ENCODE peak calls at places on chromosome 2, in nine cellular contexts. One of them, this sample, is unnamed.

GRCh38 chr2:24919977-24920812 is at the start of gene ADCY3:
- DNase-seq in keratinocyte: no peak
- DNase-seq in CD4-positive, CD25-positive, alpha-beta regulatory T cell: peak
- DNase-seq in RWPE1: peak
- DNase-seq in H9: peak
- DNase-seq in dorsolateral prefrontal cortex: peak
- DNase-seq in astrocyte: no peak
- DNase-seq in K562: peak
- DNase-seq in psoas muscle: peak
- DNase-seq in this sample: peak

GRCh38 chr2:17300141-17300540 is 218.1 kb downstream of the RAD51AP2 start:
- DNase-seq in CD4-positive, CD25-positive, alpha-beta regulatory T cell: no peak
- DNase-seq in K562: no peak
- DNase-seq in psoas muscle: no peak
- DNase-seq in keratinocyte: peak
- DNase-seq in dorsolateral prefrontal cortex: no peak
- DNase-seq in RWPE1: peak
- DNase-seq in astrocyte: peak
- DNase-seq in H9: no peak
- DNase-seq in this sample: no peak

GRCh38 chr2:170703776-170704476 is 11.2 kb upstream of the SP5 start:
- DNase-seq in RWPE1: no peak
- DNase-seq in astrocyte: no peak
- DNase-seq in psoas muscle: no peak
- DNase-seq in K562: no peak
- DNase-seq in dorsolateral prefrontal cortex: no peak
- DNase-seq in CD4-positive, CD25-positive, alpha-beta regulatory T cell: no peak
- DNase-seq in H9: no peak
- DNase-seq in keratinocyte: no peak
- DNase-seq in this sample: no peak

GRCh38 chr2:138713509-138713908 is 66.7 kb downstream of the NXPH2 start:
- DNase-seq in H9: no peak
- DNase-seq in psoas muscle: no peak
- DNase-seq in dorsolateral prefrontal cortex: no peak
- DNase-seq in keratinocyte: no peak
- DNase-seq in CD4-positive, CD25-positive, alpha-beta regulatory T cell: no peak
- DNase-seq in RWPE1: no peak
- DNase-seq in astrocyte: no peak
- DNase-seq in K562: no peak
- DNase-seq in this sample: no peak

GRCh38 chr2:71674158-71674807 is 220.9 kb downstream of the DYSF start:
- DNase-seq in astrocyte: no peak
- DNase-seq in RWPE1: no peak
- DNase-seq in keratinocyte: no peak
- DNase-seq in CD4-positive, CD25-positive, alpha-beta regulatory T cell: no peak
- DNase-seq in psoas muscle: no peak
- DNase-seq in K562: no peak
- DNase-seq in dorsolateral prefrontal cortex: no peak
- DNase-seq in H9: peak
- DNase-seq in this sample: no peak

GRCh38 chr2:138391956-138392355 is 109.6 kb upstream of the SPOPL start:
- DNase-seq in CD4-positive, CD25-positive, alpha-beta regulatory T cell: no peak
- DNase-seq in H9: no peak
- DNase-seq in psoas muscle: no peak
- DNase-seq in RWPE1: no peak
- DNase-seq in K562: no peak
- DNase-seq in keratinocyte: no peak
- DNase-seq in astrocyte: peak
- DNase-seq in dorsolateral prefrontal cortex: no peak
- DNase-seq in this sample: no peak

GRCh38 chr2:64837925-64838641 is 151.1 kb upstream of the SLC1A4 start:
- DNase-seq in K562: no peak
- DNase-seq in dorsolateral prefrontal cortex: no peak
- DNase-seq in H9: no peak
- DNase-seq in CD4-positive, CD25-positive, alpha-beta regulatory T cell: no peak
- DNase-seq in psoas muscle: peak
- DNase-seq in keratinocyte: peak
- DNase-seq in astrocyte: peak
- DNase-seq in RWPE1: no peak
- DNase-seq in this sample: no peak

GRCh38 chr2:170771049-170771937 is 1.1 kb downstream of the ERICH2 start:
- DNase-seq in psoas muscle: no peak
- DNase-seq in RWPE1: peak
- DNase-seq in H9: peak
- DNase-seq in K562: no peak
- DNase-seq in CD4-positive, CD25-positive, alpha-beta regulatory T cell: peak
- DNase-seq in astrocyte: peak
- DNase-seq in dorsolateral prefrontal cortex: peak
- DNase-seq in keratinocyte: no peak
- DNase-seq in this sample: no peak

GRCh38 chr2:158529379-158530110 is 72.8 kb downstream of the PKP4 start:
- DNase-seq in keratinocyte: no peak
- DNase-seq in psoas muscle: no peak
- DNase-seq in CD4-positive, CD25-positive, alpha-beta regulatory T cell: no peak
- DNase-seq in RWPE1: no peak
- DNase-seq in H9: no peak
- DNase-seq in dorsolateral prefrontal cortex: no peak
- DNase-seq in astrocyte: peak
- DNase-seq in K562: no peak
- DNase-seq in this sample: no peak

GRCh38 chr2:193561054-193561453 is 1366.3 kb upstream of the TMEFF2 start:
- DNase-seq in CD4-positive, CD25-positive, alpha-beta regulatory T cell: no peak
- DNase-seq in K562: no peak
- DNase-seq in dorsolateral prefrontal cortex: no peak
- DNase-seq in RWPE1: no peak
- DNase-seq in psoas muscle: no peak
- DNase-seq in keratinocyte: no peak
- DNase-seq in astrocyte: peak
- DNase-seq in H9: no peak
- DNase-seq in this sample: no peak

GRCh38 chr2:218891275-218892135 is 10.9 kb downstream of the WNT10A start:
- DNase-seq in keratinocyte: no peak
- DNase-seq in psoas muscle: no peak
- DNase-seq in astrocyte: no peak
- DNase-seq in K562: no peak
- DNase-seq in H9: no peak
- DNase-seq in RWPE1: no peak
- DNase-seq in dorsolateral prefrontal cortex: no peak
- DNase-seq in CD4-positive, CD25-positive, alpha-beta regulatory T cell: no peak
- DNase-seq in this sample: no peak

GRCh38 chr2:218890369-218890768 is 9.7 kb downstream of the WNT10A start:
- DNase-seq in K562: no peak
- DNase-seq in keratinocyte: no peak
- DNase-seq in CD4-positive, CD25-positive, alpha-beta regulatory T cell: no peak
- DNase-seq in H9: no peak
- DNase-seq in psoas muscle: no peak
- DNase-seq in RWPE1: no peak
- DNase-seq in dorsolateral prefrontal cortex: no peak
- DNase-seq in astrocyte: no peak
- DNase-seq in this sample: no peak

GRCh38 chr2:218893349-218894167 is 12.9 kb downstream of the WNT10A start:
- DNase-seq in CD4-positive, CD25-positive, alpha-beta regulatory T cell: no peak
- DNase-seq in keratinocyte: no peak
- DNase-seq in K562: no peak
- DNase-seq in dorsolateral prefrontal cortex: no peak
- DNase-seq in astrocyte: no peak
- DNase-seq in RWPE1: no peak
- DNase-seq in H9: no peak
- DNase-seq in psoas muscle: no peak
- DNase-seq in this sample: no peak

GRCh38 chr2:218894168-218895157 is 13.8 kb downstream of the WNT10A start:
- DNase-seq in CD4-positive, CD25-positive, alpha-beta regulatory T cell: no peak
- DNase-seq in psoas muscle: no peak
- DNase-seq in astrocyte: no peak
- DNase-seq in K562: no peak
- DNase-seq in dorsolateral prefrontal cortex: no peak
- DNase-seq in RWPE1: peak
- DNase-seq in H9: no peak
- DNase-seq in keratinocyte: no peak
- DNase-seq in this sample: no peak

DNA sequence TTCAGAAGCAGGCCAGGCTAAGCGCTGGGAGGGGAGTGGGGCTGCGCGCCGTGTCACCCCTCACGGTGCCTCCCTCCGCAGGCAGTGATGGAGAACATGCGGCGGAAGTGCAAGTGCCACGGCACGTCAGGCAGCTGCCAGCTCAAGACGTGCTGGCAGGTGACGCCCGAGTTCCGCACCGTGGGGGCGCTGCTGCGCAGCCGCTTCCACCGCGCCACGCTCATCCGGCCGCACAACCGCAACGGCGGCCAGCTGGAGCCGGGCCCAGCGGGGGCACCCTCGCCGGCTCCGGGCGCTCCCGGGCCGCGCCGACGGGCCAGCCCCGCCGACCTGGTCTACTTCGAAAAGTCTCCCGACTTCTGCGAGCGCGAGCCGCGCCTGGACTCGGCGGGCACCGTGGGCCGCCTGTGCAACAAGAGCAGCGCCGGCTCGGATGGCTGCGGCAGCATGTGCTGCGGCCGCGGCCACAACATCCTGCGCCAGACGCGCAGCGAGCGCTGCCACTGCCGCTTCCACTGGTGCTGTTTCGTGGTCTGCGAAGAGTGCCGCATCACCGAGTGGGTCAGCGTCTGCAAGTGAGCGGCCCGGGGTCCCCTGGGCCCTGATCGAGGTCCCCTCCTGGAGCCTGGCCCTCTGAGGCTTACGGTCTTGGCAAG is 12.2 kb downstream of the WNT10A start:
- DNase-seq in keratinocyte: no peak
- DNase-seq in astrocyte: peak
- DNase-seq in K562: peak
- DNase-seq in H9: peak
- DNase-seq in CD4-positive, CD25-positive, alpha-beta regulatory T cell: peak
- DNase-seq in RWPE1: peak
- DNase-seq in dorsolateral prefrontal cortex: peak
- DNase-seq in psoas muscle: peak
- DNase-seq in this sample: peak
- H3K27ac ChIP-seq in keratinocyte: peak
- H3K27ac ChIP-seq in astrocyte: no peak
- H3K27ac ChIP-seq in K562: no peak
- H3K27ac ChIP-seq in H9: no peak
- H3K27ac ChIP-seq in CD4-positive, CD25-positive, alpha-beta regulatory T cell: peak
- H3K27ac ChIP-seq in RWPE1: peak
- H3K27ac ChIP-seq in dorsolateral prefrontal cortex: no peak
- H3K27ac ChIP-seq in psoas muscle: no peak
- H3K27ac ChIP-seq in this sample: peak

DNA sequence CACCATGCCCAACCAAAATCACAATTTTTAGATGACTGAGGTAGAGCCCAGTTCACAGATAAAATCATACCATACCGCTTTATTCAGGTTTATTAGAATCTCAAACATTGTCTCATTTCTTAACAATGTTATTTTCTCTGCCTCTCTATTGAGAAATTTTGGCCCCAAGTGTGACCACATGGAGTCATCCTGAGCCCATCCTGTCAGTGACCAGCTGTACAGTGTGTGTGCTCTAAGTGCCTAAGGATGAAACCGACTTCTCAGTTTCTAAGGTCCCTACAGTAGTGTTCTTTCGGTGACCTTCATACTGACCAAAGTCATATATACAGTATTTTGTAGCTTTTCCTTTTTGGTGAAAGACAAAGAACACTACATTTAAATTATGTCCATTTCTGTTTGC is 123.7 kb upstream of the MSTN start:
- DNase-seq in dorsolateral prefrontal cortex: no peak
- DNase-seq in psoas muscle: no peak
- DNase-seq in astrocyte: no peak
- DNase-seq in H9: no peak
- DNase-seq in RWPE1: no peak
- DNase-seq in keratinocyte: no peak
- DNase-seq in K562: no peak
- DNase-seq in CD4-positive, CD25-positive, alpha-beta regulatory T cell: no peak
- DNase-seq in this sample: no peak
- H3K27ac ChIP-seq in dorsolateral prefrontal cortex: no peak
- H3K27ac ChIP-seq in psoas muscle: no peak
- H3K27ac ChIP-seq in astrocyte: no peak
- H3K27ac ChIP-seq in H9: no peak
- H3K27ac ChIP-seq in RWPE1: no peak
- H3K27ac ChIP-seq in keratinocyte: no peak
- H3K27ac ChIP-seq in K562: peak
- H3K27ac ChIP-seq in CD4-positive, CD25-positive, alpha-beta regulatory T cell: no peak
- H3K27ac ChIP-seq in this sample: no peak

GRCh38 chr2:133248264-133248663 is 320.0 kb downstream of the NCKAP5 start:
- DNase-seq in astrocyte: no peak
- DNase-seq in RWPE1: no peak
- DNase-seq in keratinocyte: no peak
- DNase-seq in CD4-positive, CD25-positive, alpha-beta regulatory T cell: no peak
- DNase-seq in dorsolateral prefrontal cortex: no peak
- DNase-seq in H9: no peak
- DNase-seq in psoas muscle: no peak
- DNase-seq in K562: no peak
- DNase-seq in this sample: no peak
- H3K27ac ChIP-seq in astrocyte: no peak
- H3K27ac ChIP-seq in RWPE1: no peak
- H3K27ac ChIP-seq in keratinocyte: no peak
- H3K27ac ChIP-seq in CD4-positive, CD25-positive, alpha-beta regulatory T cell: no peak
- H3K27ac ChIP-seq in dorsolateral prefrontal cortex: no peak
- H3K27ac ChIP-seq in H9: no peak
- H3K27ac ChIP-seq in psoas muscle: no peak
- H3K27ac ChIP-seq in K562: no peak
- H3K27ac ChIP-seq in this sample: no peak

GRCh38 chr2:151291224-151291623 is 1.8 kb upstream of the NMI start:
- DNase-seq in K562: no peak
- DNase-seq in H9: no peak
- DNase-seq in dorsolateral prefrontal cortex: no peak
- DNase-seq in RWPE1: no peak
- DNase-seq in keratinocyte: no peak
- DNase-seq in astrocyte: no peak
- DNase-seq in psoas muscle: no peak
- DNase-seq in CD4-positive, CD25-positive, alpha-beta regulatory T cell: no peak
- DNase-seq in this sample: no peak

GRCh38 chr2:151292124-151292523 is 2.7 kb upstream of the NMI start:
- DNase-seq in CD4-positive, CD25-positive, alpha-beta regulatory T cell: no peak
- DNase-seq in astrocyte: no peak
- DNase-seq in K562: peak
- DNase-seq in H9: no peak
- DNase-seq in RWPE1: no peak
- DNase-seq in psoas muscle: no peak
- DNase-seq in dorsolateral prefrontal cortex: no peak
- DNase-seq in keratinocyte: no peak
- DNase-seq in this sample: no peak

GRCh38 chr2:151290467-151290866 is 999 bp upstream of the NMI start:
- DNase-seq in CD4-positive, CD25-positive, alpha-beta regulatory T cell: no peak
- DNase-seq in astrocyte: no peak
- DNase-seq in dorsolateral prefrontal cortex: no peak
- DNase-seq in RWPE1: no peak
- DNase-seq in keratinocyte: no peak
- DNase-seq in K562: no peak
- DNase-seq in H9: no peak
- DNase-seq in psoas muscle: no peak
- DNase-seq in this sample: no peak

GRCh38 chr2:151287513-151288250 is 1.8 kb downstream of the NMI start:
- DNase-seq in RWPE1: no peak
- DNase-seq in K562: no peak
- DNase-seq in H9: no peak
- DNase-seq in dorsolateral prefrontal cortex: no peak
- DNase-seq in astrocyte: no peak
- DNase-seq in keratinocyte: no peak
- DNase-seq in psoas muscle: no peak
- DNase-seq in CD4-positive, CD25-positive, alpha-beta regulatory T cell: no peak
- DNase-seq in this sample: no peak

DNA sequence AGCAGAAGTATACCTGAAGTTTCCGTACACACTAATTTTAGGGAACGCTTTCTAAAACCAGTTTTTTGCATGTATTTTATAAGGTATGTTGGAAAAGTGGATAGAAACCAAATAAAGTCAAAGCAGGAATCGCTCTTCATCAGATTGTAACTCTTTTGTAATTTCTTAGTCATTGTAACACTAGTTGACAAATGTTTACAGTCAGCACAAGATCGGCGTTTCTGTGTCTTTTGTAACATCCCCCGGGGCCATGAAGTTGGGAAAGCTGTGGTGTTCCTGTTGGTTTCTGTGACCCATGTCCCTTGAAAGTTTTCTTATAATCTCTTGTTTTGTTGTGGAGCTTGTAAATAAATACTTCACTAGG is 486 bp upstream of the NMI start:
- DNase-seq in keratinocyte: no peak
- DNase-seq in H9: no peak
- DNase-seq in K562: no peak
- DNase-seq in psoas muscle: peak
- DNase-seq in dorsolateral prefrontal cortex: no peak
- DNase-seq in CD4-positive, CD25-positive, alpha-beta regulatory T cell: no peak
- DNase-seq in RWPE1: peak
- DNase-seq in astrocyte: no peak
- DNase-seq in this sample: no peak
- H3K27ac ChIP-seq in keratinocyte: peak
- H3K27ac ChIP-seq in H9: no peak
- H3K27ac ChIP-seq in K562: peak
- H3K27ac ChIP-seq in psoas muscle: peak
- H3K27ac ChIP-seq in dorsolateral prefrontal cortex: peak
- H3K27ac ChIP-seq in CD4-positive, CD25-positive, alpha-beta regulatory T cell: peak
- H3K27ac ChIP-seq in RWPE1: peak
- H3K27ac ChIP-seq in astrocyte: peak
- H3K27ac ChIP-seq in this sample: peak